ENCODE peak calls at places on chromosomes 2 and 18, in nine cellular contexts. One of them, this sample, is unnamed.

GRCh38 chr2:200786826-200787225 is 24.9 kb upstream of the BZW1 start:
- DNase-seq in GM23338: no peak
- DNase-seq in GM13977: no peak
- DNase-seq in SIG-M5: no peak
- DNase-seq in H7: no peak
- DNase-seq in esophagus squamous epithelium: no peak
- DNase-seq in cardiac fibroblast: peak
- DNase-seq in activated CD4-positive, alpha-beta T cell treated with anti-CD3 and anti-CD28 coated beads for 1 hour: no peak
- DNase-seq in ELR: peak
- DNase-seq in this sample: no peak

GRCh38 chr18:10078053-10078452 is 164.2 kb downstream of the VAPA start:
- DNase-seq in GM23338: no peak
- DNase-seq in GM13977: no peak
- DNase-seq in SIG-M5: no peak
- DNase-seq in H7: no peak
- DNase-seq in esophagus squamous epithelium: no peak
- DNase-seq in cardiac fibroblast: no peak
- DNase-seq in activated CD4-positive, alpha-beta T cell treated with anti-CD3 and anti-CD28 coated beads for 1 hour: no peak
- DNase-seq in ELR: no peak
- DNase-seq in this sample: no peak

GRCh38 chr2:64273524-64274398 is 129.5 kb upstream of the PELI1 start:
- DNase-seq in GM23338: no peak
- DNase-seq in GM13977: no peak
- DNase-seq in SIG-M5: no peak
- DNase-seq in H7: no peak
- DNase-seq in esophagus squamous epithelium: no peak
- DNase-seq in cardiac fibroblast: peak
- DNase-seq in activated CD4-positive, alpha-beta T cell treated with anti-CD3 and anti-CD28 coated beads for 1 hour: no peak
- DNase-seq in ELR: peak
- DNase-seq in this sample: peak

GRCh38 chr2:191611614-191612013 is 66.3 kb upstream of the NABP1 start:
- DNase-seq in GM23338: no peak
- DNase-seq in GM13977: peak
- DNase-seq in SIG-M5: peak
- DNase-seq in H7: no peak
- DNase-seq in esophagus squamous epithelium: no peak
- DNase-seq in cardiac fibroblast: peak
- DNase-seq in activated CD4-positive, alpha-beta T cell treated with anti-CD3 and anti-CD28 coated beads for 1 hour: no peak
- DNase-seq in ELR: no peak
- DNase-seq in this sample: no peak

GRCh38 chr2:236179653-236180500 is 11.7 kb upstream of the GBX2 start:
- DNase-seq in GM23338: peak
- DNase-seq in GM13977: peak
- DNase-seq in SIG-M5: no peak
- DNase-seq in H7: peak
- DNase-seq in esophagus squamous epithelium: no peak
- DNase-seq in cardiac fibroblast: peak
- DNase-seq in activated CD4-positive, alpha-beta T cell treated with anti-CD3 and anti-CD28 coated beads for 1 hour: no peak
- DNase-seq in ELR: peak
- DNase-seq in this sample: peak

GRCh38 chr2:164836907-164837306 is 4.7 kb downstream of the COBLL1 start:
- DNase-seq in GM23338: no peak
- DNase-seq in GM13977: no peak
- DNase-seq in SIG-M5: no peak
- DNase-seq in H7: no peak
- DNase-seq in esophagus squamous epithelium: no peak
- DNase-seq in cardiac fibroblast: peak
- DNase-seq in activated CD4-positive, alpha-beta T cell treated with anti-CD3 and anti-CD28 coated beads for 1 hour: no peak
- DNase-seq in ELR: no peak
- DNase-seq in this sample: no peak

GRCh38 chr18:3540805-3541548 is 91.0 kb downstream of the TGIF1 start:
- DNase-seq in GM23338: no peak
- DNase-seq in GM13977: no peak
- DNase-seq in SIG-M5: no peak
- DNase-seq in H7: no peak
- DNase-seq in esophagus squamous epithelium: no peak
- DNase-seq in cardiac fibroblast: no peak
- DNase-seq in activated CD4-positive, alpha-beta T cell treated with anti-CD3 and anti-CD28 coated beads for 1 hour: no peak
- DNase-seq in ELR: no peak
- DNase-seq in this sample: peak

GRCh38 chr2:27720004-27720551 is 51.4 kb upstream of the MRPL33 start:
- DNase-seq in GM23338: no peak
- DNase-seq in GM13977: no peak
- DNase-seq in SIG-M5: no peak
- DNase-seq in H7: no peak
- DNase-seq in esophagus squamous epithelium: no peak
- DNase-seq in cardiac fibroblast: peak
- DNase-seq in activated CD4-positive, alpha-beta T cell treated with anti-CD3 and anti-CD28 coated beads for 1 hour: peak
- DNase-seq in ELR: peak
- DNase-seq in this sample: peak

GRCh38 chr2:174465327-174465726 is 21.5 kb downstream of the GPR155 start:
- DNase-seq in GM23338: peak
- DNase-seq in GM13977: no peak
- DNase-seq in SIG-M5: no peak
- DNase-seq in H7: peak
- DNase-seq in esophagus squamous epithelium: no peak
- DNase-seq in cardiac fibroblast: peak
- DNase-seq in activated CD4-positive, alpha-beta T cell treated with anti-CD3 and anti-CD28 coated beads for 1 hour: no peak
- DNase-seq in ELR: peak
- DNase-seq in this sample: peak

GRCh38 chr2:107804608-107805498 is 21.8 kb upstream of the RGPD4 start:
- DNase-seq in GM23338: no peak
- DNase-seq in GM13977: no peak
- DNase-seq in SIG-M5: no peak
- DNase-seq in H7: no peak
- DNase-seq in esophagus squamous epithelium: no peak
- DNase-seq in cardiac fibroblast: no peak
- DNase-seq in activated CD4-positive, alpha-beta T cell treated with anti-CD3 and anti-CD28 coated beads for 1 hour: no peak
- DNase-seq in ELR: peak
- DNase-seq in this sample: no peak

GRCh38 chr2:7030810-7031209 is 113.6 kb downstream of the RNF144A start:
- DNase-seq in GM23338: no peak
- DNase-seq in GM13977: no peak
- DNase-seq in SIG-M5: no peak
- DNase-seq in H7: no peak
- DNase-seq in esophagus squamous epithelium: no peak
- DNase-seq in cardiac fibroblast: no peak
- DNase-seq in activated CD4-positive, alpha-beta T cell treated with anti-CD3 and anti-CD28 coated beads for 1 hour: no peak
- DNase-seq in ELR: no peak
- DNase-seq in this sample: no peak

GRCh38 chr2:204127238-204127637 is 190.7 kb downstream of the ICOS start:
- DNase-seq in GM23338: no peak
- DNase-seq in GM13977: no peak
- DNase-seq in SIG-M5: no peak
- DNase-seq in H7: no peak
- DNase-seq in esophagus squamous epithelium: no peak
- DNase-seq in cardiac fibroblast: peak
- DNase-seq in activated CD4-positive, alpha-beta T cell treated with anti-CD3 and anti-CD28 coated beads for 1 hour: no peak
- DNase-seq in ELR: no peak
- DNase-seq in this sample: no peak

GRCh38 chr2:71896385-71897144 is 251.1 kb downstream of the CYP26B1 start:
- DNase-seq in GM23338: no peak
- DNase-seq in GM13977: no peak
- DNase-seq in SIG-M5: no peak
- DNase-seq in H7: peak
- DNase-seq in esophagus squamous epithelium: no peak
- DNase-seq in cardiac fibroblast: no peak
- DNase-seq in activated CD4-positive, alpha-beta T cell treated with anti-CD3 and anti-CD28 coated beads for 1 hour: no peak
- DNase-seq in ELR: no peak
- DNase-seq in this sample: no peak

GRCh38 chr2:235527806-235528480 is 34.1 kb downstream of the AGAP1 start:
- DNase-seq in GM23338: peak
- DNase-seq in GM13977: no peak
- DNase-seq in SIG-M5: no peak
- DNase-seq in H7: peak
- DNase-seq in esophagus squamous epithelium: no peak
- DNase-seq in cardiac fibroblast: no peak
- DNase-seq in activated CD4-positive, alpha-beta T cell treated with anti-CD3 and anti-CD28 coated beads for 1 hour: no peak
- DNase-seq in ELR: no peak
- DNase-seq in this sample: peak

GRCh38 chr18:25425030-25425429 is 73.1 kb upstream of the ZNF521 start:
- DNase-seq in GM23338: no peak
- DNase-seq in GM13977: no peak
- DNase-seq in SIG-M5: no peak
- DNase-seq in H7: no peak
- DNase-seq in esophagus squamous epithelium: no peak
- DNase-seq in cardiac fibroblast: no peak
- DNase-seq in activated CD4-positive, alpha-beta T cell treated with anti-CD3 and anti-CD28 coated beads for 1 hour: no peak
- DNase-seq in ELR: no peak
- DNase-seq in this sample: no peak

GRCh38 chr2:137769406-137769805 is 194.9 kb upstream of the HNMT start:
- DNase-seq in GM23338: no peak
- DNase-seq in GM13977: no peak
- DNase-seq in SIG-M5: peak
- DNase-seq in H7: no peak
- DNase-seq in esophagus squamous epithelium: no peak
- DNase-seq in cardiac fibroblast: no peak
- DNase-seq in activated CD4-positive, alpha-beta T cell treated with anti-CD3 and anti-CD28 coated beads for 1 hour: no peak
- DNase-seq in ELR: no peak
- DNase-seq in this sample: no peak

This sample was measured in mesendoderm.